ENCODE peak calls at places on chromosome 2, in eight cellular contexts. One of them, this sample, is unnamed.

GRCh38 chr2:2083113-2083757 is 247.8 kb downstream of the MYT1L start:
- DNase-seq in aorta: no peak
- DNase-seq in HFFc6: no peak
- DNase-seq in SK-N-DZ: no peak
- DNase-seq in endothelial cell: no peak
- DNase-seq in heart left ventricle: no peak
- DNase-seq in CD8-positive, alpha-beta T cell: no peak
- DNase-seq in cardiac muscle cell: no peak
- DNase-seq in this sample: no peak

GRCh38 chr2:69731575-69731974 is 10.4 kb upstream of the ANXA4 start:
- DNase-seq in aorta: no peak
- DNase-seq in HFFc6: no peak
- DNase-seq in SK-N-DZ: no peak
- DNase-seq in endothelial cell: no peak
- DNase-seq in heart left ventricle: no peak
- DNase-seq in CD8-positive, alpha-beta T cell: no peak
- DNase-seq in cardiac muscle cell: no peak
- DNase-seq in this sample: no peak

GRCh38 chr2:12300019-12300602 is 416.6 kb upstream of the TRIB2 start:
- DNase-seq in aorta: no peak
- DNase-seq in HFFc6: peak
- DNase-seq in SK-N-DZ: no peak
- DNase-seq in endothelial cell: no peak
- DNase-seq in heart left ventricle: no peak
- DNase-seq in CD8-positive, alpha-beta T cell: no peak
- DNase-seq in cardiac muscle cell: no peak
- DNase-seq in this sample: no peak

GRCh38 chr2:113965644-113966043 is 75.8 kb downstream of the ACTR3 start:
- DNase-seq in aorta: no peak
- DNase-seq in HFFc6: peak
- DNase-seq in SK-N-DZ: peak
- DNase-seq in endothelial cell: peak
- DNase-seq in heart left ventricle: no peak
- DNase-seq in CD8-positive, alpha-beta T cell: peak
- DNase-seq in cardiac muscle cell: peak
- DNase-seq in this sample: no peak

GRCh38 chr2:27209621-27210401 is 2.0 kb upstream of the ATRAID start:
- DNase-seq in aorta: no peak
- DNase-seq in HFFc6: peak
- DNase-seq in SK-N-DZ: no peak
- DNase-seq in endothelial cell: no peak
- DNase-seq in heart left ventricle: no peak
- DNase-seq in CD8-positive, alpha-beta T cell: no peak
- DNase-seq in cardiac muscle cell: no peak
- DNase-seq in this sample: no peak

GRCh38 chr2:225600865-225601264 is 201.4 kb downstream of the NYAP2 start:
- DNase-seq in aorta: no peak
- DNase-seq in HFFc6: no peak
- DNase-seq in SK-N-DZ: no peak
- DNase-seq in endothelial cell: no peak
- DNase-seq in heart left ventricle: no peak
- DNase-seq in CD8-positive, alpha-beta T cell: no peak
- DNase-seq in cardiac muscle cell: no peak
- DNase-seq in this sample: no peak

GRCh38 chr2:212607080-212607479 is 68.5 kb upstream of the ERBB4 start:
- DNase-seq in aorta: no peak
- DNase-seq in HFFc6: no peak
- DNase-seq in SK-N-DZ: no peak
- DNase-seq in endothelial cell: no peak
- DNase-seq in heart left ventricle: no peak
- DNase-seq in CD8-positive, alpha-beta T cell: no peak
- DNase-seq in cardiac muscle cell: no peak
- DNase-seq in this sample: no peak

GRCh38 chr2:197092431-197092830 is 165.9 kb upstream of the PGAP1 start:
- DNase-seq in aorta: no peak
- DNase-seq in HFFc6: peak
- DNase-seq in SK-N-DZ: peak
- DNase-seq in endothelial cell: no peak
- DNase-seq in heart left ventricle: peak
- DNase-seq in CD8-positive, alpha-beta T cell: no peak
- DNase-seq in cardiac muscle cell: no peak
- DNase-seq in this sample: no peak

GRCh38 chr2:236871500-236872001 is 214.1 kb upstream of the COPS8 start:
- DNase-seq in aorta: no peak
- DNase-seq in HFFc6: peak
- DNase-seq in SK-N-DZ: no peak
- DNase-seq in endothelial cell: peak
- DNase-seq in heart left ventricle: peak
- DNase-seq in CD8-positive, alpha-beta T cell: no peak
- DNase-seq in cardiac muscle cell: no peak
- DNase-seq in this sample: no peak

This sample was measured in activated effector memory CD4-positive, alpha-beta T cell treated with Interleukin-2 at 50 U/mL for 16 hours.